ENCODE peak calls at places on chromosomes 3 and 15, in five cellular contexts. One of them, this sample, is unnamed.

GRCh38 chr3:195698325-195699147 is 22.2 kb upstream of the MUC20 start:
- DNase-seq in hepatic stellate cell: no peak
- DNase-seq in mucosa of descending colon: no peak
- DNase-seq in CD4-positive, alpha-beta T cell: no peak
- DNase-seq in RWPE1: no peak
- DNase-seq in this sample: no peak

GRCh38 chr3:1087066-1087555 is 5.7 kb upstream of the CNTN6 start:
- DNase-seq in hepatic stellate cell: peak; percentile 22
- DNase-seq in mucosa of descending colon: peak; percentile 24
- DNase-seq in CD4-positive, alpha-beta T cell: no peak
- DNase-seq in RWPE1: peak; percentile 0
- DNase-seq in this sample: peak; percentile 68

GRCh38 chr3:17942856-17943255 is 200.4 kb upstream of the TBC1D5 start:
- DNase-seq in hepatic stellate cell: no peak
- DNase-seq in mucosa of descending colon: no peak
- DNase-seq in CD4-positive, alpha-beta T cell: no peak
- DNase-seq in RWPE1: no peak
- DNase-seq in this sample: no peak

GRCh38 chr3:28716939-28717338 is 368.3 kb upstream of the AZI2 start:
- DNase-seq in hepatic stellate cell: no peak
- DNase-seq in mucosa of descending colon: no peak
- DNase-seq in CD4-positive, alpha-beta T cell: no peak
- DNase-seq in RWPE1: no peak
- DNase-seq in this sample: no peak

GRCh38 chr3:179981646-179982045 is 55.1 kb downstream of the PEX5L start:
- DNase-seq in hepatic stellate cell: no peak
- DNase-seq in mucosa of descending colon: no peak
- DNase-seq in CD4-positive, alpha-beta T cell: no peak
- DNase-seq in RWPE1: no peak
- DNase-seq in this sample: no peak

GRCh38 chr3:177089120-177089519 is 108.2 kb downstream of the TBL1XR1 start:
- DNase-seq in hepatic stellate cell: no peak
- DNase-seq in mucosa of descending colon: no peak
- DNase-seq in CD4-positive, alpha-beta T cell: no peak
- DNase-seq in RWPE1: peak; percentile 10
- DNase-seq in this sample: no peak

GRCh38 chr3:190325923-190326322 is 3.7 kb upstream of the CLDN1 start:
- DNase-seq in hepatic stellate cell: no peak
- DNase-seq in mucosa of descending colon: no peak
- DNase-seq in CD4-positive, alpha-beta T cell: no peak
- DNase-seq in RWPE1: peak; percentile 68
- DNase-seq in this sample: no peak

GRCh38 chr15:100588638-100589242 is 13.2 kb downstream of the LINS1 start:
- DNase-seq in hepatic stellate cell: no peak
- DNase-seq in mucosa of descending colon: no peak
- DNase-seq in CD4-positive, alpha-beta T cell: no peak
- DNase-seq in RWPE1: no peak
- DNase-seq in this sample: no peak

GRCh38 chr3:143237036-143237688 is 117.6 kb downstream of the CHST2 start:
- DNase-seq in hepatic stellate cell: no peak
- DNase-seq in mucosa of descending colon: no peak
- DNase-seq in CD4-positive, alpha-beta T cell: no peak
- DNase-seq in RWPE1: no peak
- DNase-seq in this sample: no peak

GRCh38 chr15:40702077-40702476 is 7.1 kb downstream of the RAD51 start:
- DNase-seq in hepatic stellate cell: no peak
- DNase-seq in mucosa of descending colon: no peak
- DNase-seq in CD4-positive, alpha-beta T cell: no peak
- DNase-seq in RWPE1: no peak
- DNase-seq in this sample: no peak

GRCh38 chr3:147701195-147701594 is 292.0 kb downstream of the ZIC1 start:
- DNase-seq in hepatic stellate cell: no peak
- DNase-seq in mucosa of descending colon: no peak
- DNase-seq in CD4-positive, alpha-beta T cell: no peak
- DNase-seq in RWPE1: no peak
- DNase-seq in this sample: no peak

GRCh38 chr3:58028902-58029301 is 20.7 kb downstream of the FLNB start:
- DNase-seq in hepatic stellate cell: no peak
- DNase-seq in mucosa of descending colon: no peak
- DNase-seq in CD4-positive, alpha-beta T cell: no peak
- DNase-seq in RWPE1: no peak
- DNase-seq in this sample: no peak

GRCh38 chr3:182303169-182303568 is 490.1 kb upstream of the ATP11B start:
- DNase-seq in hepatic stellate cell: no peak
- DNase-seq in mucosa of descending colon: no peak
- DNase-seq in CD4-positive, alpha-beta T cell: no peak
- DNase-seq in RWPE1: no peak
- DNase-seq in this sample: no peak

GRCh38 chr15:63107895-63108546 is 13.6 kb upstream of the LACTB start:
- DNase-seq in hepatic stellate cell: peak; percentile 87
- DNase-seq in mucosa of descending colon: no peak
- DNase-seq in CD4-positive, alpha-beta T cell: no peak
- DNase-seq in RWPE1: peak; percentile 26
- DNase-seq in this sample: no peak

GRCh38 chr3:166837535-166837934 is 542.6 kb downstream of the ZBBX start:
- DNase-seq in hepatic stellate cell: no peak
- DNase-seq in mucosa of descending colon: no peak
- DNase-seq in CD4-positive, alpha-beta T cell: no peak
- DNase-seq in RWPE1: no peak
- DNase-seq in this sample: no peak

GRCh38 chr3:119308355-119308754 is 14.2 kb downstream of the ARHGAP31 start:
- DNase-seq in hepatic stellate cell: no peak
- DNase-seq in mucosa of descending colon: no peak
- DNase-seq in CD4-positive, alpha-beta T cell: no peak
- DNase-seq in RWPE1: no peak
- DNase-seq in this sample: no peak

GRCh38 chr15:58182460-58183163 is 44.4 kb downstream of the AQP9 start:
- DNase-seq in hepatic stellate cell: peak; percentile 42
- DNase-seq in mucosa of descending colon: peak; percentile 31
- DNase-seq in CD4-positive, alpha-beta T cell: no peak
- DNase-seq in RWPE1: peak; percentile 70
- DNase-seq in this sample: no peak

GRCh38 chr3:14402304-14402811 is at the start of gene SLC6A6:
- DNase-seq in hepatic stellate cell: peak; percentile 95
- DNase-seq in mucosa of descending colon: peak; percentile 96
- DNase-seq in CD4-positive, alpha-beta T cell: peak; percentile 94
- DNase-seq in RWPE1: peak; percentile 82
- DNase-seq in this sample: peak; percentile 99

GRCh38 chr15:48966595-48967301 is 3.0 kb upstream of the SHC4 start:
- DNase-seq in hepatic stellate cell: peak; percentile 39
- DNase-seq in mucosa of descending colon: no peak
- DNase-seq in CD4-positive, alpha-beta T cell: no peak
- DNase-seq in RWPE1: no peak
- DNase-seq in this sample: no peak

GRCh38 chr15:74238984-74239645 is 3.0 kb downstream of the CCDC33 start:
- DNase-seq in hepatic stellate cell: no peak
- DNase-seq in mucosa of descending colon: no peak
- DNase-seq in CD4-positive, alpha-beta T cell: no peak
- DNase-seq in RWPE1: no peak
- DNase-seq in this sample: no peak

GRCh38 chr3:187098925-187099512 is 40.3 kb downstream of the RPL39L start:
- DNase-seq in hepatic stellate cell: no peak
- DNase-seq in mucosa of descending colon: no peak
- DNase-seq in CD4-positive, alpha-beta T cell: no peak
- DNase-seq in RWPE1: no peak
- DNase-seq in this sample: no peak

GRCh38 chr3:164479406-164479805 is 598.9 kb downstream of the SI start:
- DNase-seq in hepatic stellate cell: no peak
- DNase-seq in mucosa of descending colon: no peak
- DNase-seq in CD4-positive, alpha-beta T cell: no peak
- DNase-seq in RWPE1: no peak
- DNase-seq in this sample: no peak

GRCh38 chr3:171976526-171976925 is 62.9 kb upstream of the FNDC3B start:
- DNase-seq in hepatic stellate cell: peak; percentile 57
- DNase-seq in mucosa of descending colon: no peak
- DNase-seq in CD4-positive, alpha-beta T cell: no peak
- DNase-seq in RWPE1: no peak
- DNase-seq in this sample: no peak

GRCh38 chr15:85402195-85402921 is 22.0 kb downstream of the AKAP13 start:
- DNase-seq in hepatic stellate cell: no peak
- DNase-seq in mucosa of descending colon: no peak
- DNase-seq in CD4-positive, alpha-beta T cell: no peak
- DNase-seq in RWPE1: no peak
- DNase-seq in this sample: no peak

GRCh38 chr15:50228866-50229265 is 36.7 kb downstream of the HDC start:
- DNase-seq in hepatic stellate cell: no peak
- DNase-seq in mucosa of descending colon: no peak
- DNase-seq in CD4-positive, alpha-beta T cell: no peak
- DNase-seq in RWPE1: no peak
- DNase-seq in this sample: no peak

GRCh38 chr3:143245692-143246091 is 126.1 kb downstream of the CHST2 start:
- DNase-seq in hepatic stellate cell: no peak
- DNase-seq in mucosa of descending colon: no peak
- DNase-seq in CD4-positive, alpha-beta T cell: no peak
- DNase-seq in RWPE1: no peak
- DNase-seq in this sample: no peak

GRCh38 chr3:44434834-44435510 is 42.5 kb downstream of the ZNF445 start:
- DNase-seq in hepatic stellate cell: no peak
- DNase-seq in mucosa of descending colon: no peak
- DNase-seq in CD4-positive, alpha-beta T cell: no peak
- DNase-seq in RWPE1: no peak
- DNase-seq in this sample: no peak

GRCh38 chr3:140898340-140899180 is 43.1 kb upstream of the SLC25A36 start:
- DNase-seq in hepatic stellate cell: peak; percentile 26
- DNase-seq in mucosa of descending colon: no peak
- DNase-seq in CD4-positive, alpha-beta T cell: no peak
- DNase-seq in RWPE1: peak; percentile 47
- DNase-seq in this sample: no peak

GRCh38 chr3:5239602-5240001 is 52.1 kb downstream of the EDEM1 start:
- DNase-seq in hepatic stellate cell: no peak
- DNase-seq in mucosa of descending colon: no peak
- DNase-seq in CD4-positive, alpha-beta T cell: no peak
- DNase-seq in RWPE1: no peak
- DNase-seq in this sample: no peak

GRCh38 chr3:113602256-113602655 is 69.9 kb downstream of the SIDT1 start:
- DNase-seq in hepatic stellate cell: no peak
- DNase-seq in mucosa of descending colon: no peak
- DNase-seq in CD4-positive, alpha-beta T cell: no peak
- DNase-seq in RWPE1: no peak
- DNase-seq in this sample: no peak